ENCODE peak calls at places on chromosome 1, in six cellular contexts. W is epithelial cell of esophagus; S is stimulated activated CD8-positive, alpha-beta memory T cell treated with anti-CD3 and anti-CD28 coated beads, Interleukin-2, amount 100 ng/mL, for 48 hours; T is activated effector memory CD4-positive, alpha-beta T cell treated with anti-CD3 and anti-CD28 coated beads, Interleukin-2, amount 50 U/mL, for 16 hours; P is iris pigment epithelial cell; D is WTC11. X is an unnamed sample.

GRCh38 chr1:150957666-150958065 is 17.0 kb downstream of the CERS2 start:
- DNase-seq in W (no peak), S (no peak), T (no peak), P (no peak), D (no peak), X (peak)

GRCh38 chr1:244065960-244066388 is 14.9 kb downstream of the ZBTB18 start:
- DNase-seq in W (peak), S (no peak), T (no peak), P (peak), D (no peak), X (no peak)

GRCh38 chr1:38529337-38529860 is 330.2 kb downstream of the RRAGC start:
- DNase-seq in W (no peak), S (no peak), T (no peak), P (no peak), D (no peak), X (no peak)

GRCh38 chr1:225580180-225581099 is 72.5 kb downstream of the ENAH start:
- DNase-seq in W (no peak), S (no peak), T (no peak), P (no peak), D (no peak), X (no peak)

GRCh38 chr1:114755006-114755936 is 2.5 kb downstream of the CSDE1 start:
- DNase-seq in W (peak), S (no peak), T (no peak), P (peak), D (no peak), X (no peak)

GRCh38 chr1:9352364-9353140 is 59.9 kb downstream of the SPSB1 start:
- DNase-seq in W (no peak), S (no peak), T (no peak), P (no peak), D (peak), X (no peak)

GRCh38 chr1:110242731-110243130 is 32.6 kb downstream of the KCNC4 start:
- DNase-seq in W (no peak), S (no peak), T (peak), P (no peak), D (no peak), X (no peak)

GRCh38 chr1:107750364-107750959 is 214.5 kb downstream of the VAV3 start:
- DNase-seq in W (peak), S (peak), T (no peak), P (peak), D (peak), X (no peak)

GRCh38 chr1:246564839-246565750 is 966 bp downstream of the TFB2M start:
- DNase-seq in W (peak), S (no peak), T (no peak), P (no peak), D (no peak), X (no peak)

GRCh38 chr1:2950926-2951305 is 70.4 kb upstream of the ACTRT2 start:
- DNase-seq in W (no peak), S (no peak), T (no peak), P (no peak), D (no peak), X (no peak)

GRCh38 chr1:199246716-199247115 is 607.9 kb downstream of the PTPRC start:
- DNase-seq in W (no peak), S (no peak), T (no peak), P (no peak), D (no peak), X (no peak)

GRCh38 chr1:40760984-40761383 is 22.6 kb upstream of the KCNQ4 start:
- DNase-seq in W (no peak), S (no peak), T (no peak), P (no peak), D (no peak), X (no peak)

GRCh38 chr1:41371630-41372599 is 10.7 kb downstream of the FOXO6 start:
- DNase-seq in W (no peak), S (no peak), T (no peak), P (no peak), D (peak), X (no peak)

GRCh38 chr1:161890574-161890973 is 124.5 kb downstream of the ATF6 start:
- DNase-seq in W (no peak), S (no peak), T (no peak), P (no peak), D (peak), X (no peak)

GRCh38 chr1:966135-966602 is at the start of gene PLEKHN1:
- DNase-seq in W (peak), S (peak), T (peak), P (peak), D (peak), X (no peak)

GRCh38 chr1:2112280-2112701 is 62.1 kb downstream of the PRKCZ start:
- DNase-seq in W (no peak), S (no peak), T (no peak), P (no peak), D (no peak), X (no peak)

GRCh38 chr1:151255381-151255780 is 847 bp downstream of the PSMD4 start:
- DNase-seq in W (peak), S (no peak), T (no peak), P (peak), D (no peak), X (no peak)

GRCh38 chr1:53069663-53070327 is 7.8 kb downstream of the PODN start:
- DNase-seq in W (no peak), S (no peak), T (peak), P (no peak), D (peak), X (peak)

GRCh38 chr1:91170571-91170970 is 148.7 kb upstream of the ZNF644 start:
- DNase-seq in W (no peak), S (no peak), T (no peak), P (no peak), D (no peak), X (no peak)

GRCh38 chr1:7471836-7472235 is 299.3 kb upstream of the VAMP3 start:
- DNase-seq in W (peak), S (no peak), T (no peak), P (peak), D (no peak), X (no peak)

GRCh38 chr1:230982698-230983097 is 3.8 kb downstream of the ARV1 start:
- DNase-seq in W (peak), S (no peak), T (no peak), P (peak), D (no peak), X (no peak)

GRCh38 chr1:30360281-30360680 is 363.1 kb downstream of the MATN1 start:
- DNase-seq in W (no peak), S (no peak), T (no peak), P (no peak), D (no peak), X (no peak)

GRCh38 chr1:29849038-29849750 is 612.9 kb downstream of the PTPRU start:
- DNase-seq in W (peak), S (peak), T (peak), P (peak), D (peak), X (peak)

GRCh38 chr1:105838071-105838470 is 1218.4 kb upstream of the PRMT6 start:
- DNase-seq in W (no peak), S (no peak), T (no peak), P (no peak), D (no peak), X (no peak)

GRCh38 chr1:33682371-33682770 is 181.5 kb upstream of the HMGB4 start:
- DNase-seq in W (no peak), S (no peak), T (no peak), P (no peak), D (no peak), X (no peak)

GRCh38 chr1:36693116-36693515 is 210.4 kb upstream of the CSF3R start:
- DNase-seq in W (no peak), S (no peak), T (no peak), P (no peak), D (no peak), X (no peak)

GRCh38 chr1:92638498-92638897 is 146.4 kb downstream of the EVI5 start:
- DNase-seq in W (no peak), S (no peak), T (no peak), P (no peak), D (no peak), X (no peak)

GRCh38 chr1:109521465-109521951 is 12.0 kb upstream of the AMIGO1 start:
- DNase-seq in W (no peak), S (no peak), T (no peak), P (no peak), D (no peak), X (no peak)

GRCh38 chr1:185653615-185654014 is 80.6 kb upstream of the HMCN1 start:
- DNase-seq in W (no peak), S (no peak), T (no peak), P (no peak), D (no peak), X (no peak)

GRCh38 chr1:78101514-78101913 is 55.7 kb downstream of the GIPC2 start:
- DNase-seq in W (peak), S (no peak), T (no peak), P (peak), D (no peak), X (no peak)

GRCh38 chr1:206912445-206913095 is 9.2 kb downstream of the FCMR start:
- DNase-seq in W (peak), S (no peak), T (peak), P (peak), D (peak), X (no peak)

GRCh38 chr1:25619101-25619890 is 2.7 kb downstream of the MAN1C1 start:
- DNase-seq in W (no peak), S (peak), T (peak), P (peak), D (peak), X (no peak)

GRCh38 chr1:149978547-149979023 is 31.9 kb downstream of the OTUD7B start:
- DNase-seq in W (peak), S (no peak), T (no peak), P (peak), D (no peak), X (no peak)

GRCh38 chr1:201916649-201917249 is 28.1 kb downstream of the SHISA4 start:
- DNase-seq in W (peak), S (no peak), T (no peak), P (peak), D (no peak), X (peak)

GRCh38 chr1:238558156-238558555 is 667.4 kb upstream of the ZP4 start:
- DNase-seq in W (peak), S (no peak), T (no peak), P (peak), D (no peak), X (no peak)

GRCh38 chr1:93042822-93043557 is 36.1 kb upstream of the MTF2 start:
- DNase-seq in W (no peak), S (no peak), T (no peak), P (no peak), D (no peak), X (no peak)

GRCh38 chr1:179302076-179302475 is 8.5 kb downstream of the SOAT1 start:
- DNase-seq in W (no peak), S (no peak), T (no peak), P (peak), D (no peak), X (no peak)